ENCODE peak calls at places on chromosomes 2 and 18, in nine cellular contexts. J is psoas muscle, Z is Peyer's patch, V is tibial artery, E is A549, I is cardiac muscle cell, N is heart left ventricle, O is caudate nucleus, U is spleen. P is an unnamed sample.
A peak's percentile ranks its signal among the peaks of the same experiment; 100 is the strongest.

GRCh38 chr2:78568921-78569320 is 456.6 kb upstream of the REG3G start:
- DNase-seq in J (no peak), Z (no peak), V (no peak), E (no peak), I (no peak), N (no peak), O (no peak), U (no peak), P (no peak)

GRCh38 chr2:196725218-196725617 is 74.3 kb downstream of the GTF3C3 start:
- DNase-seq in J (no peak), Z (no peak), V (no peak), E (no peak), I (no peak), N (no peak), O (no peak), U (no peak), P (no peak)

GRCh38 chr2:20629581-20630291 is 21.2 kb downstream of the HS1BP3 start:
- DNase-seq in J (peak; percentile 36), Z (peak; percentile 37), V (peak; percentile 60), E (no peak), I (no peak), N (peak; percentile 61), O (peak; percentile 29), U (peak; percentile 71), P (no peak)

GRCh38 chr2:209525336-209525735 is 101.5 kb downstream of the MAP2 start:
- DNase-seq in J (no peak), Z (no peak), V (no peak), E (no peak), I (no peak), N (no peak), O (no peak), U (no peak), P (no peak)

GRCh38 chr2:128523490-128523889 is 204.8 kb upstream of the HS6ST1 start:
- DNase-seq in J (no peak), Z (no peak), V (no peak), E (no peak), I (no peak), N (no peak), O (no peak), U (no peak), P (peak; percentile 38)

GRCh38 chr2:127700527-127701192 is 637 bp upstream of the SFT2D3 start:
- DNase-seq in J (peak; percentile 93), Z (peak; percentile 92), V (no peak), E (peak; percentile 91), I (no peak), N (peak; percentile 79), O (peak; percentile 31), U (peak; percentile 92), P (peak; percentile 77)

GRCh38 chr2:181680937-181681811 is 857 bp upstream of the NEUROD1 start:
- DNase-seq in J (no peak), Z (no peak), V (no peak), E (no peak), I (no peak), N (no peak), O (no peak), U (peak; percentile 66), P (peak; percentile 63)

GRCh38 chr18:12408247-12408869 is 629 bp downstream of the PRELID3A start:
- DNase-seq in J (no peak), Z (no peak), V (no peak), E (peak; percentile 19), I (peak; percentile 69), N (peak; percentile 64), O (no peak), U (no peak), P (no peak)

GRCh38 chr2:39469807-39470206 is 32.7 kb upstream of the MAP4K3 start:
- DNase-seq in J (no peak), Z (no peak), V (no peak), E (peak; percentile 26), I (peak; percentile 45), N (no peak), O (no peak), U (no peak), P (peak; percentile 51)

GRCh38 chr2:202589582-202589949 is 45.2 kb upstream of the FAM117B start:
- DNase-seq in J (no peak), Z (no peak), V (no peak), E (no peak), I (no peak), N (no peak), O (no peak), U (no peak), P (peak; percentile 38)

DNA sequence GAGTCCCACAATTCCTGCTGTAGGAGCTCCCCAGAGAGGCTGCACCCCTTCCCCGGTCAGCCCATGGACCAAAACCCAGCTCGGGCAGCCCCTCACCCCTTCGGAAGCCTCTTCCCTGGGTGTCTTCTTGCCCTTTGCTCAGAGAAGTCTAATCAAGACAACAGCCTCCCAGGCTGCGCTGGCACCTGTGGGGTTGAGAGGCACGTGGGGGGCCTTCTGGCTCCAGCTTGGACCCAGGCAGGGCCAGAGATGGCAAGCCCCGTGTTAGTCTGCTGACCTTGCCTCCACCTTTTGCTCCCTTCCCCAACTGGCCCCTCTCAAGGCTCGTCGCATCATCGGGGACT is 10.4 kb downstream of the SLC4A3 start:
- DNase-seq in J (no peak), Z (no peak), V (no peak), E (no peak), I (no peak), N (no peak), O (no peak), U (no peak), P (no peak)
- H3K27ac ChIP-seq in J (no peak overlapping the region), Z (no peak overlapping the region), V (no peak overlapping the region), E (no peak overlapping the region), I (no peak overlapping the region), N (no peak overlapping the region), O (no peak overlapping the region), U (no peak overlapping the region), P (no peak overlapping the region)

DNA sequence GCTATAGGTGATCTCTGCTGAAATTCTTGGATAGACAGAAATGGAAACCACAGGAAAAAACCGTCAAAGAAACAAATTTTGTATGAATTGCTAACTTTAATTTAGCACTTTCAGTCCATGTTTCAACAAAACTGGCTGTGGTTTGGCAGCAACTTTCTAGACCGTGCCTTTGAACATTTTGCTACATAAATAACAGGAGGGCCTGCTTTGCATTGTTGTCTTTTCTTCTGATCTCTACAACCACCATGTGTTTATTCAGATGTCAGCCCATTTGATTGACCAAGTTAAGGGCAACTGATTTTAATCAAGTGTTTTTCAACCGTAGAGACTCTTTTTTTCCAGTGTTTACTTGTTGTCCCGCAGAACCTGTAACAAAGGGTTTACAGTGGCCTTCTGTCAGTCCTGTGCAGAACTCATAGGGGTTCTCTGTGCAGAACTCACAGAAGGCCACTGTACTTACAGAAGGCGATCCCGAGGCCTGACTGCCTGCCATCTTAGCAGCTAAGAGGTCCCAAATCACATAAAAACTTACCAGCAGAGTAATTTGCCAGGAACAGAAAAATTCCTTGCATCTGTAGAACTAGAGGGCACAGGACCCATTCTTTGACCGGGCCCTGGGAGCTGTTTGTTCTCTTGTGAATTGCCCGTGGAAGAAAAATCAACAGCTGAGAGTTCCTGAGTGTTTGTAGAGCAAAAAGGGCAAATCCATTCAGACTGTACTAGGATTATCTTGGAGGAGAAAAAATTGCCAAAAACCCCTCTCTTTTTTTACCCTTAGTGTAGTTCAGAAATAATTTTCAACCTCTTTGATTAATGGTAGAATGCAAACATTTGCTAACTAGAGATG is 120.6 kb downstream of the PRKRA start:
- DNase-seq in J (no peak), Z (no peak), V (no peak), E (no peak), I (no peak), N (no peak), O (no peak), U (no peak), P (no peak)
- H3K27ac ChIP-seq in J (peak overlapping the region; percentile 62), Z (no peak overlapping the region), V (no peak overlapping the region), E (no peak overlapping the region), I (no peak overlapping the region), N (no peak overlapping the region), O (peak overlapping the region; percentile 77), U (no peak overlapping the region), P (no peak overlapping the region)

GRCh38 chr2:42969231-42970150 is 177.1 kb upstream of the HAAO start:
- DNase-seq in J (no peak), Z (no peak), V (peak; percentile 65), E (peak; percentile 42), I (no peak), N (peak; percentile 4), O (no peak), U (peak; percentile 48), P (no peak)
- H3K27ac ChIP-seq in J (no peak overlapping the region), Z (no peak overlapping the region), V (peak overlapping the region; percentile 26), E (peak overlapping the region; percentile 21), I (no peak overlapping the region), N (no peak overlapping the region), O (no peak overlapping the region), U (no peak overlapping the region), P (no peak overlapping the region)

GRCh38 chr2:204321027-204321800 is 224.1 kb upstream of the PARD3B start:
- DNase-seq in J (no peak), Z (no peak), V (no peak), E (no peak), I (no peak), N (no peak), O (no peak), U (no peak), P (no peak)

GRCh38 chr2:204313256-204313655 is 232.0 kb upstream of the PARD3B start:
- DNase-seq in J (no peak), Z (no peak), V (no peak), E (no peak), I (no peak), N (no peak), O (no peak), U (no peak), P (peak; percentile 41)

GRCh38 chr2:204321910-204322765 is 223.1 kb upstream of the PARD3B start:
- DNase-seq in J (peak; percentile 54), Z (no peak), V (no peak), E (peak; percentile 64), I (no peak), N (no peak), O (no peak), U (no peak), P (no peak)

GRCh38 chr2:204315236-204315662 is 230.0 kb upstream of the PARD3B start:
- DNase-seq in J (no peak), Z (no peak), V (no peak), E (no peak), I (no peak), N (no peak), O (peak; percentile 26), U (peak; percentile 37), P (no peak)

GRCh38 chr2:204317640-204318039 is 227.6 kb upstream of the PARD3B start:
- DNase-seq in J (no peak), Z (no peak), V (no peak), E (no peak), I (no peak), N (no peak), O (no peak), U (no peak), P (no peak)
- H3K27ac ChIP-seq in J (no peak overlapping the region), Z (no peak overlapping the region), V (no peak overlapping the region), E (no peak overlapping the region), I (no peak overlapping the region), N (no peak overlapping the region), O (no peak overlapping the region), U (no peak overlapping the region), P (no peak overlapping the region)

DNA sequence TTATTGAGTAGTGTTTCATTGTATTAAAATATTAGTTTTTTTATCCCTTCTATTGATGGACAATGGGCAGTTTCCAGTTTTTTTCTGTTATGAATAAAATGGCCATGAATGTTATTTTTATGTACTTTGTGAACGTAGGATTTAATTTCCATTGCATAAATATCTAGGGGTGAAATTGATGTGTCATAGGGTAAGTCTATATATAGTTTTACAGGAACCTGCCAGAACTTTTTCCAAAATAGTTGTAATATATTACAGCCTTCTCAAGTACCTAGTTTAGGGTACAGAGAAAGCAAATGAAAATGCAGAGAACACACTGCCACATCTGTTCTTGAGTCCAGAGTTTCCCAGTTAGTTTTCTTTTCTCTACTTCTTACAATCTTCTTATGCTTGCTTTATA is 378.6 kb downstream of the MEIS1 start:
- DNase-seq in J (no peak), Z (no peak), V (no peak), E (no peak), I (no peak), N (no peak), O (no peak), U (no peak), P (no peak)
- H3K27ac ChIP-seq in J (no peak overlapping the region), Z (no peak overlapping the region), V (no peak overlapping the region), E (no peak overlapping the region), I (no peak overlapping the region), N (no peak overlapping the region), O (no peak overlapping the region), U (no peak overlapping the region), P (no peak overlapping the region)